ENCODE peak calls at places on chromosomes 1 and 21, in seven cellular contexts. F is HFF-Myc, E is stomach, A is HL-60, L is heart left ventricle, V is mesothelial cell of epicardium, U is neural crest cell. H is an unnamed sample.

GRCh38 chr21:17348357-17348756 is 164.5 kb upstream of the CXADR start:
- DNase-seq in F (no peak), E (no peak), A (no peak), L (no peak), V (no peak), U (no peak), H (no peak)

GRCh38 chr1:184954232-184954995 is 19.9 kb downstream of the NIBAN1 start:
- DNase-seq in F (no peak), E (no peak), A (no peak), L (no peak), V (no peak), U (no peak), H (no peak)

GRCh38 chr1:66351913-66352312 is 182.0 kb upstream of the SGIP1 start:
- DNase-seq in F (no peak), E (no peak), A (peak; percentile 7), L (no peak), V (no peak), U (no peak), H (no peak)

GRCh38 chr1:58895082-58895481 is 111.2 kb upstream of the JUN start:
- DNase-seq in F (no peak), E (no peak), A (no peak), L (peak; percentile 40), V (no peak), U (no peak), H (no peak)

GRCh38 chr1:46183119-46183842 is 7.0 kb upstream of the P3R3URF start:
- DNase-seq in F (peak; percentile 93), E (peak; percentile 94), A (no peak), L (peak; percentile 83), V (no peak), U (no peak), H (no peak)

GRCh38 chr1:201191723-201192477 is 1.3 kb downstream of the IGFN1 start:
- DNase-seq in F (peak; percentile 73), E (no peak), A (no peak), L (no peak), V (no peak), U (no peak), H (no peak)

GRCh38 chr1:153922076-153922837 is 515 bp downstream of the GATAD2B start:
- DNase-seq in F (no peak), E (peak; percentile 32), A (peak; percentile 67), L (peak; percentile 65), V (no peak), U (no peak), H (no peak)

GRCh38 chr1:63408331-63408730 is 40.9 kb downstream of the ALG6 start:
- DNase-seq in F (peak; percentile 9), E (no peak), A (no peak), L (no peak), V (no peak), U (no peak), H (no peak)

GRCh38 chr1:170063109-170063826 is 11.2 kb downstream of the KIFAP3 start:
- DNase-seq in F (no peak), E (no peak), A (no peak), L (no peak), V (no peak), U (no peak), H (no peak)

GRCh38 chr1:86861424-86861823 is 52.5 kb downstream of the SELENOF start:
- DNase-seq in F (no peak), E (no peak), A (no peak), L (no peak), V (no peak), U (no peak), H (no peak)

GRCh38 chr1:115166531-115167091 is 77.3 kb upstream of the TSPAN2 start:
- DNase-seq in F (no peak), E (no peak), A (no peak), L (no peak), V (no peak), U (no peak), H (no peak)

GRCh38 chr1:90187186-90187585 is 192.3 kb downstream of the ZNF326 start:
- DNase-seq in F (no peak), E (no peak), A (no peak), L (no peak), V (no peak), U (no peak), H (no peak)

GRCh38 chr1:11295905-11296304 is 22.9 kb downstream of the UBIAD1 start:
- DNase-seq in F (no peak), E (no peak), A (no peak), L (no peak), V (no peak), U (no peak), H (no peak)

GRCh38 chr1:232952514-232953175 is 2.2 kb downstream of the NTPCR start:
- DNase-seq in F (no peak), E (peak; percentile 39), A (peak; percentile 65), L (no peak), V (no peak), U (peak; percentile 27), H (peak; percentile 60)

GRCh38 chr1:197783510-197783948 is 8.2 kb upstream of the DENND1B start:
- DNase-seq in F (no peak), E (no peak), A (no peak), L (no peak), V (no peak), U (no peak), H (no peak)

GRCh38 chr1:245129321-245129720 is 25.5 kb upstream of the KIF26B start:
- DNase-seq in F (no peak), E (no peak), A (no peak), L (no peak), V (no peak), U (no peak), H (no peak)

GRCh38 chr1:32426489-32427255 is 32.4 kb upstream of the BSDC1 start:
- DNase-seq in F (no peak), E (no peak), A (no peak), L (peak; percentile 33), V (no peak), U (no peak), H (no peak)

GRCh38 chr1:81549588-81550127 is 251.1 kb upstream of the ADGRL2 start:
- DNase-seq in F (peak; percentile 16), E (no peak), A (no peak), L (no peak), V (no peak), U (no peak), H (no peak)

GRCh38 chr1:198492872-198493271 is 47.6 kb downstream of the ATP6V1G3 start:
- DNase-seq in F (no peak), E (no peak), A (no peak), L (no peak), V (no peak), U (no peak), H (no peak)

GRCh38 chr1:111989531-111990025 is at the start of gene KCND3:
- DNase-seq in F (no peak), E (peak; percentile 49), A (no peak), L (peak; percentile 55), V (peak; percentile 23), U (peak; percentile 21), H (no peak)

GRCh38 chr1:201002510-201002909 is 21.0 kb downstream of the KIF21B start:
- DNase-seq in F (no peak), E (no peak), A (no peak), L (no peak), V (no peak), U (no peak), H (no peak)

GRCh38 chr1:221031890-221032222 is 152.6 kb downstream of the HLX start:
- DNase-seq in F (no peak), E (no peak), A (no peak), L (no peak), V (no peak), U (no peak), H (no peak)

DNA sequence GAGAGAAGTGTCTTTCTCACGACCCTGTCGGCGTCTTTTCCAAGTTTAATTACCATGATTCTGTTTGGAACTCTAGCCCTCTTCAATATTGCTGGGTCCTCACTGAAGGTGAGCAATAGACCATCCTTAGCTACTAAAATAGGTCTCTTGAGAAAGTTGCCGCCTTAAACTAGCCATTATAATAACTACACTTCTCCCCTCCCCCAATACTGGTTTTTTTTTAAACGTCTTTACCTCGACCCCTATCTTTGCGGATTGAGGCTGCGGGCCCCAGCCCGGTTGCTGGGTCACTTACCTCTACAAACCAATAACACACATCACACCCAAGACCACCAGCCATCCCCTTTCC is 672 bp downstream of the ENSA start:
- DNase-seq in F (no peak), E (no peak), A (no peak), L (no peak), V (no peak), U (no peak), H (no peak)
- TF ChIP-seq CTCF in F (no peak), E (no peak), A (no peak), L (no peak), V (no peak), U (no peak), H (no peak)

GRCh38 chr1:43021547-43022474 is 63.1 kb upstream of the SLC2A1 start:
- DNase-seq in F (no peak), E (no peak), A (no peak), L (no peak), V (no peak), U (no peak), H (no peak)
- TF ChIP-seq CTCF in F (no peak), E (no peak), A (no peak), L (no peak), V (no peak), U (no peak), H (no peak)

GRCh38 chr1:23421752-23422312 is 2.7 kb downstream of the TCEA3 start:
- DNase-seq in F (peak; percentile 77), E (no peak), A (no peak), L (no peak), V (no peak), U (no peak), H (no peak)
- TF ChIP-seq CTCF in F (no peak), E (no peak), A (no peak), L (peak; percentile 13), V (peak; percentile 50), U (peak; percentile 35), H (no peak)

GRCh38 chr1:235203428-235203827 is 42.4 kb upstream of the RBM34 start:
- DNase-seq in F (no peak), E (no peak), A (no peak), L (no peak), V (no peak), U (no peak), H (no peak)
- TF ChIP-seq CTCF in F (no peak), E (no peak), A (no peak), L (no peak), V (no peak), U (no peak), H (no peak)

GRCh38 chr1:1087351-1088035 is 13.4 kb upstream of the RNF223 start:
- DNase-seq in F (no peak), E (no peak), A (no peak), L (no peak), V (no peak), U (no peak), H (no peak)
- TF ChIP-seq CTCF in F (no peak), E (no peak), A (no peak), L (no peak), V (no peak), U (no peak), H (no peak)

DNA sequence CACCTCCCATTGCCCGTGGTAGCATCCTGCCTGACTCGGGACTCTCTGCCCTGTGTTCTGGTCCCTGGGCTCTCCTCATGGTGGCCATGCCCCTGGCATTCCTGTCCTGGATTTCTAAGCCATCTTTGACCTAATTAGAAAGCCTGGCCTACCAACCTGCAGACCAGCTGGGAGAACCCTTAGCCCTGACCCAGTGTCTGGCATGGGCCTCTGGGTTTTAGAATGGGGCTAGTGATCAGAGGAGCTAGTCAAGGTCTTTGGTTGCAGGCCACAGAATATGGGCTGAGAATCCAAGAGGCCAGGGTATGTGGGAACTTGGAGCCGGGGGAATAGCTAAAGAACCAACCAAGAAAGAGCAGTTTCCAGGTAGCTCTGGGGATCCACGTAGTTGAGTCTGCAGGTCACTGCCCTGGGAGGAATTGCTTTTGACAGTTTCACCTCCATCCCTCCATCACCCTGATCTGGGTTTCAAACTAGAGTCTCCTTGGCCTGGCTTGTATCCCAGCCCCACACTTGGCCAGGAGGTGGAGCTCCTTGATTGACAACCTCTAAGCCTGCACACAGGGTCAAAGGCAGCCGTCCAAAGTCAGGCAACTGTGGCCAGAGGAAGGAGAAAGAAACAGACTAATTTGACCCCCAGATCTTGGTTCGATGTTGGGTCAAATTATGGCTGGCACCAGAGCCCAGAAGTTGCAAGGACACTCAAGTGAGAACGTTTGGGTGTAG is 54.7 kb upstream of the ABCG1 start:
- DNase-seq in F (no peak), E (peak; percentile 83), A (peak; percentile 64), L (peak; percentile 81), V (no peak), U (peak; percentile 44), H (peak; percentile 72)
- TF ChIP-seq CTCF in F (peak; percentile 20), E (peak; percentile 38), A (peak; percentile 52), L (peak; percentile 75), V (no peak), U (peak; percentile 46), H (peak; percentile 73)